ENCODE peak calls at places on chromosomes 13 and 19, in ten cellular contexts. E is adrenal gland, J is lower leg skin, C is uterus, L is Peyer's patch, S is suprapubic skin, Q is gastrocnemius medialis, D is IMR-90, P is GM12892, M is body of pancreas. W is an unnamed sample.

GRCh38 chr13:85693889-85694511 is 105.2 kb downstream of the SLITRK6 start:
- DNase-seq in J (no peak), Q (no peak), P (no peak), L (no peak), E (no peak), M (no peak), D (peak), S (no peak), C (no peak), W (peak)

GRCh38 chr19:31348416-31349159 is 648 bp downstream of the TSHZ3 start:
- DNase-seq in S (no peak), M (no peak), L (no peak), D (no peak), J (no peak), C (peak), E (peak), Q (no peak), P (no peak), W (peak)

GRCh38 chr19:38697641-38698071 is 46.6 kb downstream of the CAPN12 start:
- DNase-seq in J (no peak), S (no peak), E (no peak), D (no peak), C (no peak), P (no peak), M (no peak), Q (no peak), L (peak), W (no peak)

GRCh38 chr19:48752511-48753365 is at the start of gene FUT1:
- DNase-seq in C (no peak), L (peak), P (no peak), E (peak), D (no peak), M (peak), Q (no peak), S (no peak), J (peak), W (peak)

GRCh38 chr13:34189946-34190345 is 372.0 kb downstream of the RFC3 start:
- DNase-seq in M (no peak), P (no peak), J (no peak), Q (no peak), L (no peak), S (no peak), E (no peak), D (no peak), C (no peak), W (no peak)

GRCh38 chr13:97223711-97224461 is 1.8 kb downstream of the MBNL2 start:
- DNase-seq in P (no peak), D (peak), Q (peak), M (peak), J (no peak), S (no peak), E (peak), L (peak), C (peak), W (peak)

GRCh38 chr13:113138792-113139551 is 16.4 kb downstream of the F10 start:
- DNase-seq in E (no peak), J (peak), D (no peak), P (no peak), M (no peak), L (no peak), S (no peak), C (no peak), Q (no peak), W (no peak)

GRCh38 chr13:107881362-107881761 is 334.0 kb downstream of the LIG4 start:
- DNase-seq in E (no peak), J (no peak), C (no peak), Q (no peak), P (no peak), M (no peak), D (peak), S (no peak), L (no peak), W (no peak)

GRCh38 chr19:47886010-47886559 is at the start of gene SULT2A1:
- DNase-seq in J (peak), C (no peak), E (peak), L (no peak), M (no peak), D (no peak), S (no peak), Q (no peak), P (no peak), W (no peak)

GRCh38 chr13:110106726-110107125 is 200.2 kb downstream of the COL4A1 start:
- DNase-seq in J (no peak), P (no peak), M (no peak), D (no peak), E (peak), S (peak), L (no peak), C (peak), Q (peak), W (no peak)

GRCh38 chr19:38194061-38194701 is 29.8 kb downstream of the DPF1 start:
- DNase-seq in C (no peak), E (no peak), D (no peak), J (no peak), S (no peak), Q (no peak), L (no peak), M (no peak), P (no peak), W (no peak)

GRCh38 chr19:18671303-18672043 is 12.0 kb upstream of the CRTC1 start:
- DNase-seq in D (no peak), E (no peak), C (no peak), J (no peak), P (no peak), Q (no peak), L (no peak), S (no peak), M (no peak), W (no peak)

GRCh38 chr13:20993661-20994440 is 67.5 kb downstream of the LATS2 start:
- DNase-seq in D (peak), C (no peak), Q (peak), J (peak), M (peak), P (no peak), L (no peak), E (no peak), S (peak), W (peak)

GRCh38 chr13:47114030-47114429 is 217.2 kb upstream of the HTR2A start:
- DNase-seq in S (no peak), D (peak), Q (no peak), M (no peak), E (no peak), J (no peak), P (no peak), L (no peak), C (no peak), W (no peak)

GRCh38 chr19:11446652-11447301 is 11.3 kb downstream of the PRKCSH start:
- DNase-seq in Q (no peak), C (peak), M (peak), P (peak), S (no peak), E (peak), L (peak), J (no peak), D (no peak), W (peak)

GRCh38 chr19:30564551-30565011 is 192.4 kb downstream of the ZNF536 start:
- DNase-seq in P (no peak), C (no peak), E (no peak), L (no peak), D (no peak), J (no peak), M (no peak), Q (no peak), S (no peak), W (no peak)

GRCh38 chr13:114110091-114110829 is 22.2 kb downstream of the RASA3 start:
- DNase-seq in D (no peak), C (peak), E (peak), L (peak), Q (peak), S (no peak), J (peak), P (peak), M (peak), W (no peak)

GRCh38 chr13:102400619-102401125 is 1.2 kb downstream of the FGF14 start:
- DNase-seq in M (peak), C (peak), J (no peak), P (no peak), L (no peak), D (no peak), Q (no peak), S (no peak), E (no peak), W (no peak)

GRCh38 chr13:94079876-94080275 is 399.6 kb downstream of the DCT start:
- DNase-seq in S (no peak), Q (no peak), D (peak), M (no peak), L (no peak), P (no peak), E (no peak), C (no peak), J (no peak), W (no peak)

GRCh38 chr13:34300559-34300958 is 482.6 kb downstream of the RFC3 start:
- DNase-seq in J (no peak), Q (no peak), C (no peak), M (no peak), E (no peak), D (no peak), S (no peak), P (no peak), L (no peak), W (no peak)

GRCh38 chr19:46821512-46822359 is 28.9 kb downstream of the AP2S1 start:
- DNase-seq in Q (no peak), C (no peak), J (no peak), S (no peak), L (no peak), P (peak), M (no peak), D (no peak), E (no peak), W (no peak)

GRCh38 chr13:43963726-43964125 is 84.0 kb downstream of the LACC1 start:
- DNase-seq in Q (no peak), C (no peak), J (no peak), D (no peak), P (no peak), L (no peak), M (no peak), S (no peak), E (no peak), W (peak)

GRCh38 chr19:30666301-30666803 is 294.2 kb downstream of the ZNF536 start:
- DNase-seq in M (peak), L (peak), Q (no peak), J (peak), P (no peak), C (peak), E (no peak), D (peak), S (no peak), W (peak)

GRCh38 chr13:33784738-33785137 is 33.2 kb upstream of the RFC3 start:
- DNase-seq in J (no peak), D (no peak), L (no peak), C (no peak), S (no peak), Q (no peak), P (no peak), E (no peak), M (no peak), W (no peak)

GRCh38 chr13:63208811-63209210 is 1793.2 kb upstream of the PCDH20 start:
- DNase-seq in C (no peak), P (no peak), D (peak), E (no peak), S (no peak), Q (no peak), J (no peak), L (no peak), M (no peak), W (no peak)

GRCh38 chr19:22545751-22546150 is 88.4 kb upstream of the ZNF492 start:
- DNase-seq in J (no peak), C (peak), L (no peak), P (no peak), D (no peak), M (peak), E (no peak), S (no peak), Q (no peak), W (peak)

GRCh38 chr19:17475541-17476115 is 5.3 kb downstream of the SLC27A1 start:
- DNase-seq in J (no peak), D (peak), L (no peak), C (no peak), Q (peak), M (peak), E (peak), P (no peak), S (no peak), W (no peak)

GRCh38 chr13:78593652-78594494 is 9.5 kb downstream of the POU4F1 start:
- DNase-seq in Q (no peak), L (no peak), P (no peak), E (no peak), S (no peak), D (no peak), C (no peak), M (no peak), J (no peak), W (no peak)

GRCh38 chr13:68982961-68983619 is 1124.5 kb upstream of the ATXN8OS start:
- DNase-seq in S (no peak), Q (no peak), E (no peak), J (no peak), L (no peak), M (no peak), P (no peak), D (no peak), C (no peak), W (no peak)

GRCh38 chr19:18433735-18434398 is 4.1 kb downstream of the ISYNA1 start:
- DNase-seq in J (no peak), S (no peak), C (no peak), L (no peak), E (peak), M (no peak), P (no peak), Q (no peak), D (no peak), W (no peak)

GRCh38 chr19:6379744-6380143 is 4.0 kb upstream of the PSPN start:
- DNase-seq in L (no peak), J (no peak), C (no peak), Q (no peak), M (no peak), S (no peak), E (no peak), D (no peak), P (no peak), W (no peak)

GRCh38 chr13:35630551-35631275 is 154.2 kb upstream of the MAB21L1 start:
- DNase-seq in D (peak), J (no peak), Q (no peak), P (peak), C (no peak), L (no peak), S (no peak), M (peak), E (no peak), W (peak)

GRCh38 chr13:32159147-32159869 is 127.7 kb downstream of the FRY start:
- DNase-seq in P (no peak), D (peak), C (no peak), J (no peak), M (no peak), Q (no peak), E (no peak), L (no peak), S (no peak), W (no peak)

GRCh38 chr13:44431150-44431549 is 57.5 kb downstream of the SERP2 start:
- DNase-seq in M (peak), J (peak), C (no peak), P (no peak), D (no peak), S (no peak), Q (no peak), L (peak), E (no peak), W (no peak)

GRCh38 chr19:44951179-44952159 is 3.7 kb upstream of the CLPTM1 start:
- DNase-seq in C (peak), M (peak), E (peak), D (peak), P (peak), S (no peak), J (no peak), L (no peak), Q (peak), W (peak)

GRCh38 chr19:44955500-44956439 is 590 bp downstream of the CLPTM1 start:
- DNase-seq in D (no peak), Q (no peak), P (no peak), M (no peak), E (peak), J (no peak), L (no peak), S (peak), C (no peak), W (no peak)

GRCh38 chr19:44958090-44958489 is 2.9 kb downstream of the CLPTM1 start:
- DNase-seq in L (no peak), J (no peak), E (peak), S (no peak), P (no peak), M (no peak), Q (no peak), D (no peak), C (no peak), W (no peak)

GRCh38 chr19:44954278-44954648 is 917 bp upstream of the CLPTM1 start:
- DNase-seq in Q (no peak), E (no peak), C (no peak), P (no peak), D (no peak), M (no peak), S (no peak), J (no peak), L (no peak), W (no peak)

DNA sequence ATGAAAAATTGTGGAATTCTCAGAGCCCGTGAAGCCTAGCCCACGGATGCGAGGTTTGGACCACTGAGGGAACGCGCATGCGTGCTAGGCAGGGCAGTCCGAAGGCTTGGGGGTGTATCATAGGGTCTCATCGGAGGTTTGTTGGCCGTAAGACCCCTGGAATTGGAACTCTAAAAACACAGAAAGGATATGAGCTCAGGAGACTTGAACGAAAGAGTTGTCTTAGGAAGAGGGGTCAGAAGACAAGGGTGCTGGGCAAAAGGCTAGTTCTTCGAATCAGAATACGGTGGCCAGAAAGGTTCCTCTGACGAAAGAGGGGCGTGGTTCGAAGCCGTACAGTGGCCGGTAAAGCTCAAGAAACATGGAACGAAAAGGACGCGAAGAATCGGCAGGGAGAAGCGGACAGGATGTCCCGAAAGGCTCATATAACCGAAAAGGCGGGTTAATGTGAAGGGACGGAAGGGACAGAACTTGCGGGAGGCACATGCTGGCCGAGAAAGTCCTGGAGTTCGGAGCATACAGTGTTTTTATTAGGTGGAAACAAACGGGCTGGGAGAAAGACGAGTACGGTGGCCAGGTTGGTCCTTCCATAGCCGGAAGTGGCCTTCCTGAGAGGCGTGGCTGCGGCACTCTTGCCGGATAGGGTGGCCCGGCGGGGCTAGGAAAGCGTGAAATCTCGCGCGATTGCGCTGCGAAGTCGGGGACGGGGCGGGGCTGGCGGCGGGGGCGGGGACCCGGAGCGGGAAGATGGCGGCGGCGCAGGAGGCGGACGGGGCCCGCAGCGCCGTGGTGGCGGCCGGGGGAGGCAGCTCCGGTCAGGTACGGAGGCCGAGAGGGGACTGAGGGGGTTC is at the start of gene CLPTM1:
- DNase-seq in S (peak), Q (peak), P (peak), M (peak), E (peak), D (peak), L (peak), C (peak), J (peak), W (peak)
- TF ChIP-seq POLR2A in S (peak), Q (peak), P (peak), M (peak), E (peak), D (peak), L (peak), C (peak), J (peak), W (peak)

DNA sequence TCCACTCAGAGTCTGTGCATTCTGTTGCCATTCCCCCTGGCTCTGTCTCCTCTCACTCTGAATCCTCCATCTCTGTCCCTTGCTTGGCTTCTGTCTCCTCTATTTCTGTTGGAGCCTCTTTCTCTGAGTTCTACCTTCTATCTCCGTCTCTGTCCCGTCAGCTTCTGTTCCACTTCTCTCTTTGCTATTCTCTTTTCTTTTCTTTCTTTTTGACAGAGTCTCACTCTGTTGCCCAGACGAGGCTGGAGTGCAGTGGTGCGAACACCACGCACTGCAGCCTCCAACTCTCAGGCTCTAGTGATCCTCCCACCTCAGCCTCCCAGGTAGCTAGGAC is 33.8 kb upstream of the LRRC4B start:
- DNase-seq in S (no peak), M (no peak), J (peak), Q (no peak), C (no peak), E (no peak), D (no peak), P (no peak), L (no peak), W (no peak)
- TF ChIP-seq POLR2A in S (no peak), M (no peak), J (no peak), Q (no peak), C (no peak), E (no peak), D (no peak), P (no peak), L (no peak), W (no peak)

GRCh38 chr19:55482967-55483671 is 1.9 kb upstream of the NAT14 start:
- DNase-seq in M (no peak), S (no peak), C (no peak), Q (no peak), E (no peak), D (no peak), L (no peak), J (no peak), P (no peak), W (no peak)

GRCh38 chr19:55482128-55482961 is 2.6 kb upstream of the NAT14 start:
- DNase-seq in Q (no peak), E (no peak), S (no peak), P (no peak), M (no peak), C (no peak), J (no peak), L (no peak), D (no peak), W (no peak)

GRCh38 chr19:55485439-55486011 is 537 bp downstream of the NAT14 start:
- DNase-seq in D (no peak), J (no peak), Q (no peak), M (no peak), S (no peak), E (no peak), L (no peak), P (no peak), C (peak), W (no peak)

GRCh38 chr19:55484571-55485438 is at the start of gene NAT14:
- DNase-seq in D (peak), M (peak), S (no peak), P (peak), L (no peak), C (peak), E (peak), Q (no peak), J (no peak), W (peak)

GRCh38 chr19:55483681-55484361 is 1.2 kb upstream of the NAT14 start:
- DNase-seq in P (no peak), L (no peak), D (no peak), Q (no peak), C (no peak), M (no peak), E (no peak), S (no peak), J (no peak), W (no peak)
- TF ChIP-seq POLR2A in P (peak), L (no peak), D (no peak), Q (no peak), C (no peak), M (no peak), E (no peak), S (no peak), J (no peak), W (no peak)

GRCh38 chr19:10106100-10106936 is at the start of gene PPAN:
- DNase-seq in E (peak), M (peak), D (peak), Q (peak), L (peak), S (peak), C (peak), P (peak), J (peak), W (peak)
- TF ChIP-seq POLR2A in E (no peak), M (peak), D (peak), Q (peak), L (peak), S (no peak), C (peak), P (peak), J (no peak), W (peak)

GRCh38 chr19:14497347-14497921 is 1.5 kb upstream of the GIPC1 start:
- DNase-seq in P (no peak), Q (peak), L (peak), M (no peak), E (no peak), S (no peak), J (no peak), D (no peak), C (no peak), W (no peak)
- TF ChIP-seq POLR2A in P (no peak), Q (no peak), L (no peak), M (peak), E (no peak), S (no peak), J (no peak), D (no peak), C (no peak), W (no peak)